ENCODE peak calls at places on chromosome 21, in seven cellular contexts. M is BE2C, F is BJ, W is stomach, Y is HFF-Myc, X is GM12878, S is GM23248. V is an unnamed sample.

GRCh38 chr21:27225142-27225541 is 258.3 kb upstream of the ADAMTS5 start:
- DNase-seq in M (no peak), F (no peak), W (no peak), Y (no peak), X (no peak), S (peak; percentile 55), V (no peak)

GRCh38 chr21:17793675-17794123 is 25.5 kb downstream of the C21orf91 start:
- DNase-seq in M (peak; percentile 33), F (no peak), W (no peak), Y (no peak), X (no peak), S (peak; percentile 43), V (no peak)

GRCh38 chr21:32520885-32521735 is 64.2 kb downstream of the TCP10L start:
- DNase-seq in M (peak; percentile 69), F (peak; percentile 45), W (peak; percentile 54), Y (peak; percentile 60), X (no peak), S (peak; percentile 98), V (no peak)

GRCh38 chr21:31846690-31847089 is 26.1 kb upstream of the HUNK start:
- DNase-seq in M (no peak), F (no peak), W (no peak), Y (no peak), X (no peak), S (no peak), V (no peak)

GRCh38 chr21:15282666-15283065 is 217.9 kb upstream of the NRIP1 start:
- DNase-seq in M (no peak), F (no peak), W (no peak), Y (no peak), X (no peak), S (no peak), V (no peak)

GRCh38 chr21:32368386-32368785 is 24.4 kb downstream of the URB1 start:
- DNase-seq in M (no peak), F (no peak), W (no peak), Y (no peak), X (no peak), S (no peak), V (no peak)

GRCh38 chr21:37670883-37671282 is 245.4 kb downstream of the KCNJ6 start:
- DNase-seq in M (no peak), F (no peak), W (no peak), Y (no peak), X (no peak), S (peak; percentile 75), V (no peak)

GRCh38 chr21:33007747-33008146 is 18.0 kb upstream of the OLIG2 start:
- DNase-seq in M (no peak), F (no peak), W (no peak), Y (no peak), X (no peak), S (no peak), V (no peak)

GRCh38 chr21:37380349-37381323 is 14.1 kb downstream of the DYRK1A start:
- DNase-seq in M (peak; percentile 21), F (no peak), W (peak; percentile 58), Y (no peak), X (no peak), S (no peak), V (peak; percentile 60)

GRCh38 chr21:14739590-14739989 is 193.5 kb upstream of the SAMSN1 start:
- DNase-seq in M (no peak), F (no peak), W (no peak), Y (no peak), X (no peak), S (no peak), V (no peak)

GRCh38 chr21:30434033-30434631 is 4.1 kb downstream of the KRTAP13-4 start:
- DNase-seq in M (peak; percentile 33), F (no peak), W (peak; percentile 26), Y (peak; percentile 2), X (no peak), S (peak; percentile 47), V (peak; percentile 86)

GRCh38 chr21:31731112-31731801 is 661 bp downstream of the SCAF4 start:
- DNase-seq in M (peak; percentile 64), F (no peak), W (peak; percentile 40), Y (no peak), X (no peak), S (peak; percentile 74), V (peak; percentile 62)

GRCh38 chr21:28822882-28823335 is 169.8 kb downstream of the LTN1 start:
- DNase-seq in M (peak; percentile 24), F (peak; percentile 80), W (no peak), Y (peak; percentile 63), X (no peak), S (peak; percentile 64), V (no peak)

GRCh38 chr21:29538115-29538514 is 239.4 kb downstream of the BACH1 start:
- DNase-seq in M (no peak), F (no peak), W (no peak), Y (no peak), X (no peak), S (peak; percentile 55), V (no peak)

GRCh38 chr21:31370893-31371652 is 27.0 kb upstream of the TIAM1 start:
- DNase-seq in M (no peak), F (no peak), W (no peak), Y (no peak), X (no peak), S (peak; percentile 63), V (no peak)

GRCh38 chr21:30227633-30228404 is 11.9 kb upstream of the CLDN8 start:
- DNase-seq in M (no peak), F (peak; percentile 15), W (no peak), Y (peak; percentile 83), X (no peak), S (peak; percentile 98), V (no peak)

GRCh38 chr21:32475162-32475812 is 62.8 kb downstream of the EVA1C start:
- DNase-seq in M (no peak), F (peak; percentile 89), W (no peak), Y (peak; percentile 15), X (no peak), S (peak; percentile 75), V (no peak)

GRCh38 chr21:16587141-16587570 is 857.4 kb downstream of the USP25 start:
- DNase-seq in M (peak; percentile 77), F (no peak), W (peak; percentile 60), Y (no peak), X (no peak), S (peak; percentile 80), V (peak; percentile 32)

GRCh38 chr21:28086861-28087581 is 905.7 kb downstream of the LTN1 start:
- DNase-seq in M (no peak), F (no peak), W (no peak), Y (no peak), X (no peak), S (no peak), V (no peak)

GRCh38 chr21:26513212-26513611 is 59.9 kb downstream of the CYYR1 start:
- DNase-seq in M (no peak), F (no peak), W (no peak), Y (no peak), X (no peak), S (peak; percentile 83), V (no peak)

GRCh38 chr21:32777269-32777668 is 5.7 kb upstream of the PAXBP1 start:
- DNase-seq in M (no peak), F (no peak), W (no peak), Y (no peak), X (no peak), S (peak; percentile 41), V (no peak)

GRCh38 chr21:36113647-36114428 is 21.0 kb upstream of the CBR3 start:
- DNase-seq in M (no peak), F (no peak), W (peak; percentile 85), Y (no peak), X (no peak), S (no peak), V (no peak)
- H3K4me3 ChIP-seq in M (no peak overlapping the region), F (no peak overlapping the region), W (peak overlapping the region; percentile 43), Y (no peak overlapping the region), X (peak overlapping the region; percentile 30), S (no peak overlapping the region), V (no peak overlapping the region)

GRCh38 chr21:39033878-39034589 is 149.2 kb downstream of the PSMG1 start:
- DNase-seq in M (no peak), F (no peak), W (peak; percentile 63), Y (no peak), X (no peak), S (no peak), V (no peak)
- H3K4me3 ChIP-seq in M (no peak overlapping the region), F (no peak overlapping the region), W (peak overlapping the region; percentile 3), Y (no peak overlapping the region), X (no peak overlapping the region), S (no peak overlapping the region), V (no peak overlapping the region)

GRCh38 chr21:41425588-41425953 is 468 bp upstream of the MX1 start:
- DNase-seq in M (no peak), F (no peak), W (no peak), Y (no peak), X (no peak), S (no peak), V (no peak)
- H3K4me3 ChIP-seq in M (no peak overlapping the region), F (peak overlapping the region; percentile 54), W (peak overlapping the region; percentile 76), Y (peak overlapping the region; percentile 41), X (peak overlapping the region; percentile 93), S (peak overlapping the region; percentile 78), V (peak overlapping the region; percentile 73)

GRCh38 chr21:34086887-34087306 is 13.5 kb downstream of the MRPS6 start:
- DNase-seq in M (no peak), F (no peak), W (no peak), Y (no peak), X (no peak), S (no peak), V (no peak)
- H3K4me3 ChIP-seq in M (no peak overlapping the region), F (no peak overlapping the region), W (no peak overlapping the region), Y (no peak overlapping the region), X (no peak overlapping the region), S (no peak overlapping the region), V (no peak overlapping the region)

GRCh38 chr21:45403825-45404725 is 890 bp upstream of the COL18A1 start:
- DNase-seq in M (no peak), F (no peak), W (no peak), Y (no peak), X (no peak), S (peak; percentile 58), V (peak; percentile 80)

GRCh38 chr21:45405271-45405818 is 380 bp downstream of the COL18A1 start:
- DNase-seq in M (no peak), F (no peak), W (no peak), Y (no peak), X (no peak), S (peak; percentile 57), V (no peak)

GRCh38 chr21:45401916-45402900 is 2.8 kb upstream of the COL18A1 start:
- DNase-seq in M (no peak), F (no peak), W (no peak), Y (no peak), X (no peak), S (no peak), V (no peak)

GRCh38 chr21:45404726-45405270 is at the start of gene COL18A1:
- DNase-seq in M (peak; percentile 77), F (no peak), W (peak; percentile 52), Y (no peak), X (no peak), S (peak; percentile 67), V (peak; percentile 77)

GRCh38 chr21:45403133-45403824 is 1.7 kb upstream of the COL18A1 start:
- DNase-seq in M (no peak), F (no peak), W (no peak), Y (no peak), X (no peak), S (no peak), V (no peak)
- H3K4me3 ChIP-seq in M (no peak overlapping the region), F (no peak overlapping the region), W (no peak overlapping the region), Y (no peak overlapping the region), X (no peak overlapping the region), S (no peak overlapping the region), V (no peak overlapping the region)